ENCODE peak calls at places on chromosomes 11 and 22, in five cellular contexts. One of them, this sample, is unnamed.

GRCh38 chr11:18457435-18457834 is 1.8 kb downstream of the LDHAL6A start:
- DNase-seq in CD8-positive, alpha-beta T cell: no peak
- DNase-seq in BJ: no peak
- DNase-seq in PC-3: peak; percentile 55
- DNase-seq in AG04450: no peak
- DNase-seq in this sample: no peak

GRCh38 chr11:1553808-1554594 is 18.1 kb downstream of the DUSP8 start:
- DNase-seq in CD8-positive, alpha-beta T cell: no peak
- DNase-seq in BJ: no peak
- DNase-seq in AG04450: no peak
- DNase-seq in PC-3: peak; percentile 73
- DNase-seq in this sample: no peak

GRCh38 chr11:100560606-100561005 is 126.5 kb upstream of the ARHGAP42 start:
- DNase-seq in PC-3: no peak
- DNase-seq in BJ: no peak
- DNase-seq in CD8-positive, alpha-beta T cell: no peak
- DNase-seq in AG04450: no peak
- DNase-seq in this sample: no peak

GRCh38 chr11:108343714-108344113 is 120.8 kb downstream of the ATM start:
- DNase-seq in BJ: no peak
- DNase-seq in PC-3: no peak
- DNase-seq in AG04450: no peak
- DNase-seq in CD8-positive, alpha-beta T cell: no peak
- DNase-seq in this sample: no peak

GRCh38 chr22:20989323-20990138 is 7.4 kb downstream of the LZTR1 start:
- DNase-seq in BJ: no peak
- DNase-seq in CD8-positive, alpha-beta T cell: no peak
- DNase-seq in AG04450: no peak
- DNase-seq in PC-3: no peak
- DNase-seq in this sample: no peak

GRCh38 chr22:11253000-11253511 is 4274.9 kb upstream of the OR11H1 start:
- DNase-seq in BJ: no peak
- DNase-seq in AG04450: no peak
- DNase-seq in PC-3: peak; percentile 1
- DNase-seq in CD8-positive, alpha-beta T cell: no peak
- DNase-seq in this sample: peak; percentile 52

GRCh38 chr11:128890543-128891409 is at the start of gene KCNJ5:
- DNase-seq in AG04450: no peak
- DNase-seq in CD8-positive, alpha-beta T cell: no peak
- DNase-seq in BJ: no peak
- DNase-seq in PC-3: peak; percentile 51
- DNase-seq in this sample: no peak

GRCh38 chr11:20048246-20048645 is 112.0 kb downstream of the DBX1 start:
- DNase-seq in CD8-positive, alpha-beta T cell: no peak
- DNase-seq in AG04450: no peak
- DNase-seq in PC-3: no peak
- DNase-seq in BJ: no peak
- DNase-seq in this sample: no peak

GRCh38 chr22:45262931-45263789 is 21.6 kb upstream of the UPK3A start:
- DNase-seq in AG04450: no peak
- DNase-seq in CD8-positive, alpha-beta T cell: no peak
- DNase-seq in BJ: no peak
- DNase-seq in PC-3: no peak
- DNase-seq in this sample: no peak
- H3K4me3 ChIP-seq in AG04450: no peak overlapping the region
- H3K4me3 ChIP-seq in CD8-positive, alpha-beta T cell: no peak overlapping the region
- H3K4me3 ChIP-seq in BJ: no peak overlapping the region
- H3K4me3 ChIP-seq in PC-3: no peak overlapping the region
- H3K4me3 ChIP-seq in this sample: no peak overlapping the region

GRCh38 chr11:63574856-63575602 is 11.8 kb upstream of the PLAAT2 start:
- DNase-seq in PC-3: no peak
- DNase-seq in CD8-positive, alpha-beta T cell: no peak
- DNase-seq in AG04450: no peak
- DNase-seq in BJ: no peak
- DNase-seq in this sample: no peak
- H3K4me3 ChIP-seq in PC-3: no peak overlapping the region
- H3K4me3 ChIP-seq in CD8-positive, alpha-beta T cell: peak overlapping the region; percentile 21
- H3K4me3 ChIP-seq in AG04450: peak overlapping the region; percentile 42
- H3K4me3 ChIP-seq in BJ: peak overlapping the region; percentile 2
- H3K4me3 ChIP-seq in this sample: peak overlapping the region; percentile 29

DNA sequence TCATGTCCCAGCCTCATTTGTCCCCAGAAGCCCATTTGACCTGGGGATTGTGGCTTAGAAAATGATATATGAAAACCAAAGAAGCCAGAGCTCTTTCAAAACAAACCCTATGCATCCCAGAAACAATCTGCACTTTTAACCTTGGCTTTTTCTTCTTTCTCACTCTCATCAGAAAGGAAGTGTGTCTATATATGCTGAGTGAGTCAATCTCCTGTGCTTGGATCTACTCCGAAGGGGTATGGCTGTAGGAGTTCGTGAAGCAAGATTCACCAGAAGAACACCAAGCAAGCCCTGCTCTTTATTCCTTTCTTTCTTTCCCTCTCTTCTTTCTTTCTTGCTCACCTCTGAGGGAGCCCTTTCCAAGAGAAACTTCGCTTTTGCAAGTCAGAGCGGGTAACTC is 636 bp downstream of the PAMR1 start:
- DNase-seq in PC-3: peak; percentile 44
- DNase-seq in BJ: no peak
- DNase-seq in AG04450: no peak
- DNase-seq in CD8-positive, alpha-beta T cell: no peak
- DNase-seq in this sample: no peak
- H3K4me3 ChIP-seq in PC-3: no peak overlapping the region
- H3K4me3 ChIP-seq in BJ: peak overlapping the region; percentile 81
- H3K4me3 ChIP-seq in AG04450: peak overlapping the region; percentile 75
- H3K4me3 ChIP-seq in CD8-positive, alpha-beta T cell: no peak overlapping the region
- H3K4me3 ChIP-seq in this sample: peak overlapping the region; percentile 64

GRCh38 chr22:30267382-30268302 is 991 bp upstream of the OSM start:
- DNase-seq in AG04450: no peak
- DNase-seq in PC-3: no peak
- DNase-seq in CD8-positive, alpha-beta T cell: peak; percentile 27
- DNase-seq in BJ: no peak
- DNase-seq in this sample: no peak

GRCh38 chr22:30265131-30265720 is 1.4 kb downstream of the OSM start:
- DNase-seq in BJ: no peak
- DNase-seq in AG04450: no peak
- DNase-seq in CD8-positive, alpha-beta T cell: no peak
- DNase-seq in PC-3: no peak
- DNase-seq in this sample: no peak

GRCh38 chr22:30265851-30266444 is 703 bp downstream of the OSM start:
- DNase-seq in PC-3: no peak
- DNase-seq in BJ: no peak
- DNase-seq in AG04450: no peak
- DNase-seq in CD8-positive, alpha-beta T cell: peak; percentile 69
- DNase-seq in this sample: no peak

GRCh38 chr22:30268331-30268730 is 1.7 kb upstream of the OSM start:
- DNase-seq in AG04450: no peak
- DNase-seq in BJ: no peak
- DNase-seq in PC-3: no peak
- DNase-seq in CD8-positive, alpha-beta T cell: no peak
- DNase-seq in this sample: no peak

DNA sequence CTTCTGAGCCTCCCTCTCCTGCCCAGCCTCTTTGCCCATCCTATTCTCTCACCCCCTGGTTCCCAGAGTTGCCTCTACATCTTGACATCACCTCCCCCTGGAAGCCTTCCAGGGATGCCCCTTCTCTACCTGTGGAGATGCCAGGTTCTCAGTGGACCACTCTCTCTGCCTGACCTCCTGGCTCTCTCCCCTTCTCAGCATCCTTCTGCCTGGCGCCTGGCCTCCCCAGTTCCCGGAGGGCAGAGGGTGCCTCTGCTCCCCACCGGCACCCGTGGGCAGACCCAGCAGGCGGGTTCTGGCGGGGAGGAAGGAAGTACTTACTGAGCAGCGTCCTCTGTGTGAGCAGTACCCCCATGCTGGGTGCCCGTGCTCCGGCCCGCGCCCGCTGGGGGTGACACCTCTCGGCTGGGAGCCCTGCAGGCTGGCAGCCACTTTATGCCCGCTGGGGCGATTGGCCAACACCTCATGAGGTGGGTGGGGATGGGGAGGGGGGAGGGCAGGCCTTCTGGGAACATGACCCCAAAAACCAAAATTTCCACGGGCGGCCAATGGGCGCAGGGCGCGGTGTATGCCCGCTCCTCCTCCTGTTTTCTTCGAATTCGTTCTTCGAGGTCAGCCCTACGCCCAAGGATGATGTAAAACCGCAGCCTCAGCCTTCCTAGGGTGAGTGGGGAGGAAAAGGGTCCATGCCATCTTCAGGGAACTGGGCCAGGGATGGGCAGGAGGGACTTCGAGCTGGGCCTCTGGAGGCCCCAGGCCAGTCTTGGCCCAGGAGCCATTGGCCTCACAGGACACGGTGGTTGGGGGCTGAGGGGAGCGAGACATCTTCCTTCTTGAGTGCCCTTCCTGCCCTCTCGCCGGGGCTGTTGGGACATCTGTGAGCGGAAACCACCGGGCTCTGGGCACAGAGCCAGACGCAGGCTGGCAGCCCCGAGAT is at the start of gene OSM:
- DNase-seq in BJ: no peak
- DNase-seq in CD8-positive, alpha-beta T cell: peak; percentile 49
- DNase-seq in PC-3: no peak
- DNase-seq in AG04450: no peak
- DNase-seq in this sample: no peak
- H3K4me3 ChIP-seq in BJ: no peak within 1 kb of the TSS
- H3K4me3 ChIP-seq in CD8-positive, alpha-beta T cell: peak within 1 kb of the TSS; percentile 86
- H3K4me3 ChIP-seq in PC-3: no peak within 1 kb of the TSS
- H3K4me3 ChIP-seq in AG04450: no peak within 1 kb of the TSS
- H3K4me3 ChIP-seq in this sample: peak within 1 kb of the TSS; percentile 56

DNA sequence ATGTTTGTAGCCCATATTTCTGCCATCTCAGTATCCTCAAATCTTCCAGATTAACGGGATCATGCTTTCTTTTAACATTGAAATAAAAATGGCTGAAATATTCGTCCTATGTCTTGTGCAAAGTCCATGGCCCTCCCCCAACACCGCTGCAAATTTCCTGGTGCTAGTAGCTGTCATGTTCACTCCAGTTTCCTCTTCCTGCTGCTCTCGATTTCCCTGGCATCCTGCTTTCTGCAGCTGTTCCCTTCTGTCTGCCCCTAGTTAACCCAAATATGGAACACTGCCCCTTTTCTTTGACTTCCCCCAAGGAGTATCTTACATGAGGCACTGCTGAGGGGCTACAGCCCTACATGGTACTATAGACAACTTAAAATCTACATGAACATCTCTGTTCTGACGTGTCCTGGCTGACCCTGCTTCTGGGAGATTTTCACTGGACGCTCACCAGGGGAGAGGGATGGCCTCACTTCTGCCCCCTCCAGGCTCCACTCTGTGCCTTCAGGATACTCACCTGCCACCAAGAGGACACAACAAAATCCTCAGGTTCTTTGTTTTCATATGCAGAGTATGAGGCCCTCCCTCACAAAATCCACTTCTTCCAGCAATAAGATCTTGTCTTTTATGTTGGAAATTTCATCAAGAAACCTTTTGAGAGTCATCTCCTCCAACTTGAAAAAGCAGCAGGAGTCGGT is 29.4 kb upstream of the SCUBE2 start:
- DNase-seq in PC-3: peak; percentile 16
- DNase-seq in AG04450: no peak
- DNase-seq in CD8-positive, alpha-beta T cell: no peak
- DNase-seq in BJ: no peak
- DNase-seq in this sample: no peak
- H3K4me3 ChIP-seq in PC-3: no peak overlapping the region
- H3K4me3 ChIP-seq in AG04450: no peak overlapping the region
- H3K4me3 ChIP-seq in CD8-positive, alpha-beta T cell: no peak overlapping the region
- H3K4me3 ChIP-seq in BJ: no peak overlapping the region
- H3K4me3 ChIP-seq in this sample: no peak overlapping the region

GRCh38 chr22:37747715-37748100 is 50.9 kb downstream of the TRIOBP start:
- DNase-seq in CD8-positive, alpha-beta T cell: no peak
- DNase-seq in BJ: no peak
- DNase-seq in PC-3: no peak
- DNase-seq in AG04450: no peak
- DNase-seq in this sample: no peak
- H3K4me3 ChIP-seq in CD8-positive, alpha-beta T cell: no peak overlapping the region
- H3K4me3 ChIP-seq in BJ: peak overlapping the region; percentile 96
- H3K4me3 ChIP-seq in PC-3: peak overlapping the region; percentile 88
- H3K4me3 ChIP-seq in AG04450: peak overlapping the region; percentile 86
- H3K4me3 ChIP-seq in this sample: peak overlapping the region; percentile 93

DNA sequence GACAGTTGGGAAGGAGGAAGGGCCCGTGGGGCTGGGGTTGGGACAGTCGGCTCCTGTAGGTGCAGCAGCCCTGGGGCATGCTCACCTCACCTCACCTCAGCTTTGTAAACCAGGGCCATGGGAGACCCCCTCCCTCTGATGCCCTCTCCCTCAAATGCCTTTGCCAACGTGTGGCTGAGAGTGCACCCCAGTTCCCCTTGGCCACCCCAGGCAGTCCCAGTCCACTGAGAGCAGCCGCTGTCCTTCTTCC is 4.2 kb upstream of the NEAT1 start:
- DNase-seq in BJ: no peak
- DNase-seq in AG04450: no peak
- DNase-seq in CD8-positive, alpha-beta T cell: no peak
- DNase-seq in PC-3: no peak
- DNase-seq in this sample: no peak
- H3K4me3 ChIP-seq in BJ: peak overlapping the region; percentile 20
- H3K4me3 ChIP-seq in AG04450: peak overlapping the region; percentile 46
- H3K4me3 ChIP-seq in CD8-positive, alpha-beta T cell: peak overlapping the region; percentile 76
- H3K4me3 ChIP-seq in PC-3: no peak overlapping the region
- H3K4me3 ChIP-seq in this sample: peak overlapping the region; percentile 90

GRCh38 chr11:2927493-2927800 is 1.8 kb downstream of the PHLDA2 start:
- DNase-seq in AG04450: no peak
- DNase-seq in BJ: no peak
- DNase-seq in CD8-positive, alpha-beta T cell: no peak
- DNase-seq in PC-3: no peak
- DNase-seq in this sample: no peak
- H3K4me3 ChIP-seq in AG04450: peak overlapping the region; percentile 77
- H3K4me3 ChIP-seq in BJ: no peak overlapping the region
- H3K4me3 ChIP-seq in CD8-positive, alpha-beta T cell: no peak overlapping the region
- H3K4me3 ChIP-seq in PC-3: peak overlapping the region; percentile 74
- H3K4me3 ChIP-seq in this sample: peak overlapping the region; percentile 83

This sample was measured in coronary artery.